ENCODE peak calls at places on chromosomes 16 and 17, in four cellular contexts. F is EL, H is left cardiac atrium, Z is T follicular helper cell. A is an unnamed sample.

GRCh38 chr16:30958164-30959083 is 870 bp downstream of the SETD1A start:
- DNase-seq in F (peak; percentile 65), H (peak; percentile 63), Z (peak; percentile 57), A (peak; percentile 40)

GRCh38 chr17:48721009-48721402 is 1.3 kb downstream of the PRAC1 start:
- DNase-seq in H (no peak), Z (no peak), F (no peak), A (no peak)

GRCh38 chr16:74896389-74897370 is 88.2 kb downstream of the WDR59 start:
- DNase-seq in F (peak; percentile 72), Z (no peak), H (no peak), A (peak; percentile 62)

GRCh38 chr16:54437361-54437760 is 150.8 kb upstream of the IRX3 start:
- DNase-seq in Z (no peak), H (no peak), F (no peak), A (no peak)

GRCh38 chr17:28467456-28468025 is 5.9 kb upstream of the SLC13A2 start:
- DNase-seq in H (no peak), Z (no peak), F (peak; percentile 48), A (peak; percentile 86)

GRCh38 chr16:85780281-85780680 is 19.1 kb downstream of the EMC8 start:
- DNase-seq in H (peak; percentile 5), Z (no peak), F (no peak), A (no peak)

GRCh38 chr17:20226814-20227482 is 217.8 kb downstream of the SPECC1 start:
- DNase-seq in H (peak; percentile 87), Z (peak; percentile 58), F (peak; percentile 71), A (peak; percentile 53)

GRCh38 chr17:77330602-77331081 is 189.9 kb downstream of the SEC14L1 start:
- DNase-seq in H (no peak), F (no peak), Z (no peak), A (no peak)

GRCh38 chr16:2529061-2529931 is 1.9 kb downstream of the CEMP1 start:
- DNase-seq in F (no peak), Z (no peak), H (peak; percentile 24), A (no peak)

GRCh38 chr17:77735341-77736206 is 222.9 kb upstream of the TNRC6C start:
- DNase-seq in H (peak; percentile 61), Z (no peak), F (no peak), A (no peak)

GRCh38 chr16:49503242-49504022 is 129.8 kb downstream of the C16orf78 start:
- DNase-seq in F (no peak), H (no peak), Z (no peak), A (no peak)